ENCODE peak calls at places on chromosomes 6 and 20, in six cellular contexts. K, J, N, T, X and P are unnamed samples.

GRCh38 chr6:5175195-5175594 is 85.6 kb downstream of the LYRM4 start:
- DNase-seq in K (no peak), J (peak; percentile 75), N (no peak), T (no peak), X (no peak), P (peak; percentile 19)

GRCh38 chr6:96809119-96809518 is 28.2 kb downstream of the GPR63 start:
- DNase-seq in K (no peak), J (no peak), N (no peak), T (no peak), X (no peak), P (no peak)

GRCh38 chr6:27096834-27097511 is 150.5 kb upstream of the PRSS16 start:
- DNase-seq in K (peak; percentile 63), J (peak; percentile 52), N (peak; percentile 28), T (peak; percentile 74), X (peak; percentile 69), P (peak; percentile 65)

GRCh38 chr20:34185766-34186620 is 55.2 kb upstream of the ASIP start:
- DNase-seq in K (no peak), J (no peak), N (no peak), T (no peak), X (no peak), P (peak; percentile 55)

GRCh38 chr6:158290659-158291058 is 21.6 kb upstream of the TULP4 start:
- DNase-seq in K (no peak), J (no peak), N (no peak), T (no peak), X (peak; percentile 65), P (no peak)

GRCh38 chr20:61701802-61702201 is 363.9 kb downstream of the TAF4 start:
- DNase-seq in K (no peak), J (no peak), N (no peak), T (no peak), X (no peak), P (no peak)

GRCh38 chr6:104281370-104281769 is 578.3 kb downstream of the HACE1 start:
- DNase-seq in K (no peak), J (peak; percentile 74), N (no peak), T (no peak), X (no peak), P (no peak)

GRCh38 chr20:50054626-50055511 is 58.1 kb downstream of the UBE2V1 start:
- DNase-seq in K (no peak), J (peak; percentile 22), N (peak; percentile 75), T (no peak), X (no peak), P (peak; percentile 78)

GRCh38 chr6:74177496-74177895 is 481.5 kb downstream of the CD109 start:
- DNase-seq in K (no peak), J (no peak), N (no peak), T (no peak), X (no peak), P (no peak)

GRCh38 chr6:83546636-83547035 is 34.3 kb downstream of the PRSS35 start:
- DNase-seq in K (no peak), J (no peak), N (no peak), T (no peak), X (no peak), P (no peak)

GRCh38 chr20:34222208-34222607 is 19.0 kb upstream of the ASIP start:
- DNase-seq in K (peak; percentile 99), J (peak; percentile 18), N (no peak), T (peak; percentile 76), X (peak; percentile 24), P (peak; percentile 100)

GRCh38 chr20:52303281-52303950 is 111.8 kb upstream of the ZFP64 start:
- DNase-seq in K (no peak), J (no peak), N (no peak), T (no peak), X (no peak), P (no peak)

GRCh38 chr20:10427060-10427692 is 6.8 kb downstream of the MKKS start:
- DNase-seq in K (peak; percentile 47), J (peak; percentile 74), N (peak; percentile 56), T (peak; percentile 48), X (no peak), P (peak; percentile 77)